ENCODE peak calls at places on chromosome X, in seven cellular contexts. X, I, T, C, M, H and F are unnamed samples.

GRCh38 chrX:65034641-65035450 is 58.6 kb upstream of the ZC4H2 start:
- DNase-seq in X (peak; percentile 78), I (no peak), T (peak; percentile 84), C (peak; percentile 90), M (peak; percentile 83), H (peak; percentile 64), F (peak; percentile 57)

GRCh38 chrX:52082578-52082977 is 13.6 kb upstream of the MAGED4B start:
- DNase-seq in X (no peak), I (no peak), T (no peak), C (no peak), M (no peak), H (peak; percentile 59), F (peak; percentile 19)

GRCh38 chrX:65586491-65586890 is 51.9 kb upstream of the LAS1L start:
- DNase-seq in X (no peak), I (no peak), T (no peak), C (no peak), M (no peak), H (peak; percentile 21), F (peak; percentile 59)

GRCh38 chrX:135330709-135331108 is 21.4 kb downstream of the ETDC start:
- DNase-seq in X (no peak), I (no peak), T (no peak), C (no peak), M (no peak), H (no peak), F (no peak)

GRCh38 chrX:3393168-3393567 is 46.7 kb upstream of the MXRA5 start:
- DNase-seq in X (no peak), I (no peak), T (no peak), C (no peak), M (no peak), H (no peak), F (no peak)

GRCh38 chrX:11349661-11350337 is 56.6 kb downstream of the AMELX start:
- DNase-seq in X (no peak), I (no peak), T (no peak), C (no peak), M (no peak), H (no peak), F (no peak)

GRCh38 chrX:108811891-108812290 is 75.5 kb upstream of the IRS4 start:
- DNase-seq in X (no peak), I (no peak), T (no peak), C (no peak), M (no peak), H (no peak), F (no peak)

GRCh38 chrX:104566921-104567501 is 1.0 kb downstream of the IL1RAPL2 start:
- DNase-seq in X (no peak), I (no peak), T (no peak), C (no peak), M (no peak), H (no peak), F (peak; percentile 2)

GRCh38 chrX:15745179-15745578 is 7.1 kb downstream of the CA5B start:
- DNase-seq in X (peak; percentile 67), I (no peak), T (no peak), C (no peak), M (no peak), H (no peak), F (peak; percentile 21)

GRCh38 chrX:91081873-91082272 is 352.8 kb upstream of the PABPC5 start:
- DNase-seq in X (no peak), I (no peak), T (no peak), C (no peak), M (no peak), H (no peak), F (no peak)
- TF ChIP-seq CTCF in X (no peak), I (no peak), T (no peak), C (no peak), M (no peak), H (no peak), F (no peak)

GRCh38 chrX:56763556-56764152 is 34.6 kb downstream of the NBDY start:
- DNase-seq in X (no peak), I (no peak), T (peak; percentile 84), C (peak; percentile 92), M (no peak), H (no peak), F (no peak)
- TF ChIP-seq CTCF in X (no peak), I (no peak), T (peak; percentile 55), C (no peak), M (no peak), H (no peak), F (no peak)

DNA sequence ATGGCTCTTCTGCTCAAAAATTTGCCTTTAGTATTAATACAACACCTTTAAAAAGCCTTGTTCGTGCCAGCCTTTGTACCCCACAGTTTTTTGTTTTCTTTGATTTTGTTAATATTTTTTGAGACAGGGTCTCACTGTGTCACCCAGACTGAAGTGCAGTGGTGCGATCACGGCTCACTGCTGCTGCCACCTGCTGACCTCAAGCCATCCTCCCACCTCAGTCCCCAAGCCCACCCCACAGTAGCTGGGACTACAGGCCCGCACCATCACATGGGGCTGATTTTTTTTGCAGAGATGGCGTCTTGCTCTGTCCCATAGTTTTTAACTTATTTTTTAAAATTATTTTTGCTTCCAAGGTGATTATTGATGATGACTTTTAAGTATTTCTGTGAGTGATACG is 134.0 kb downstream of the HTR2C start:
- DNase-seq in X (no peak), I (no peak), T (no peak), C (no peak), M (no peak), H (no peak), F (no peak)
- TF ChIP-seq CTCF in X (no peak), I (peak; percentile 63), T (no peak), C (no peak), M (peak; percentile 25), H (peak; percentile 37), F (peak; percentile 8)

DNA sequence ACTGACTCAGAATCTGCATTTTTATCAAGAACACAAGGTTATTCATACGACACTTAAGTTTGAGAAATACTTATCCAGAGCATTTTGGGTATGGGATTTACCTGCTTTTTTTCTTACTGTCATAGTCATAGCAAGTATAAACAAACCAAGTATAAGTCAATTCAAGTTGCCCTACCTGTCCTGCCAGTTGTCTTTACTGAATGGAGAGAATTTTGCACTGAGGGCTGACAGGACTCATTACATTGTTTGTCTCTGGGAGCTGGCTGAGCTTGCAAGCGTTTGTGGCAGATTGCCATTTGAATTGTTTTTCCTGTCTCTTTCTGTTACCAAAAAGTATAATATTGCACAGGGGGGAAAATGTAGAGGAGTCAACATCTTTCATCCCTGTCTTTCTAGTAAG is 278.9 kb upstream of the MAGEC2 start:
- DNase-seq in X (no peak), I (no peak), T (no peak), C (no peak), M (no peak), H (no peak), F (no peak)
- TF ChIP-seq CTCF in X (no peak), I (no peak), T (no peak), C (no peak), M (no peak), H (no peak), F (no peak)

DNA sequence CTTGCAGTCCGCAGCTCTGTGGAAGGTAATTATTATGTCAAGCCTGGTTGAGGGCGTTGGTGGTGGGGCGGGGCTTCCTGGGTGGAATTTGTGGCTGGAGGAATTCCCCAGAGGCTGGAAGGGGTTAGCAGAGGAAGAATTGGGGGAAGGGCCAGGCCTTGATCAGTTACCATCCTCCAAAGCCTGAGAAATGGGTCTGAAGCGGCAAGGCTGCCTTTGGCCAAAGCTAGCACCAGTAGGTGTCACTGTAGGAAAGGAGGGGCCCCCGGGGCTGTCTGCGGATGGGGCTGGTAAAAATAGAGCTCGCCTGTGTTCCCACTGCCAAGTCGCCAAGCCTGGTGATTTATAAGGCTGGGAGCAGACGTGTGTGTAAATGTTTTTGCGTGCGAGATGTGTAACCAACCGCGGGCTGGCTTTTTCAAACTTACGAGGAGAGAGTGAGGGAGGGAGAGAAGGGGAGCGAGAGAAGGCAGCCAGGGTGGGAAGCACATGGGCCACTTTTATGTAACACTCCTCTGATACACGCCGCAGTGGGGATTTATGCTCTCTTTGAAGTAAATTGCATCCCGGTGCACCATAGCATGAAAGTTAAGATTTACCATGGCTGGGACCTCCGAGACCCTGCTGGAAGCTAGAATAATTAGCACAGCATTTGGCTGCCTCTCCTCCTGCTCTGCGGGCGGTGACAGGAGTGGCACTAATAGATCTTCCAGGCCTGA is 366.9 kb downstream of the BCOR start:
- DNase-seq in X (peak; percentile 89), I (no peak), T (peak; percentile 78), C (peak; percentile 94), M (peak; percentile 67), H (peak; percentile 68), F (peak; percentile 64)
- TF ChIP-seq CTCF in X (peak; percentile 59), I (peak; percentile 81), T (peak; percentile 51), C (peak; percentile 21), M (no peak), H (peak; percentile 76), F (peak; percentile 56)

GRCh38 chrX:43559643-43560042 is 96.5 kb upstream of the MAOA start:
- DNase-seq in X (peak; percentile 59), I (peak; percentile 4), T (peak; percentile 39), C (peak; percentile 66), M (peak; percentile 3), H (no peak), F (peak; percentile 7)
- TF ChIP-seq CTCF in X (peak; percentile 56), I (peak; percentile 61), T (peak; percentile 61), C (peak; percentile 58), M (no peak), H (peak; percentile 40), F (peak; percentile 15)

DNA sequence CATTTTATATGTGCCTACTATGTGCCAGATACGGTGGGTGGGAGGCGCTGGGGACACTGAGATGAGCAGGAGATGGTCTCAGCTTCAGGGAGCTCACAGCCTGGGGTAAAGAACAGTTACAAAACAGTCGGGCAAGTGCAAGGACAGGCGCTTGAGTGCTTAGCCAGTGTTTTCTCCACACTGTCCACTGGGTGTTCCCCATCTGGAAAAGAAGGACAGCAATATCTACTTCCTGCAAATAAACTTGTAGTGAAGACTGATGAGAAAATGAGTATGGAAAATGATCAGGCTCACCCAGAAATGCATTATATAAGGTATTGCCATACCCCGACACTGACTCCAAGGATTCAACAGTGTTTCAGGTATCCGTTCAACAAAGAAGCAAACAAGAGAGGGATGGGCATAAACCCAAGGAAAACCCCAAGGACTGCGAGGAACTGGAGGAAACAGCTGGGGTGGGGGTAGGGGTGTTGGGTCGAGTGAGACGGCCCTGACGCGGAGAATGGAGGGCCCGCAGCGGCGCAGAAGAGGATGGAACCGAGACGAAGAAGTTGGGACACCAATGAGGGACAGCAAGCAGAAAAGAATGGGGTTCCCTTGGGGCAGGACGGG is 805 bp downstream of the TMEM185A start:
- DNase-seq in X (peak; percentile 53), I (no peak), T (no peak), C (no peak), M (no peak), H (peak; percentile 52), F (peak; percentile 33)
- TF ChIP-seq CTCF in X (peak; percentile 37), I (no peak), T (no peak), C (no peak), M (no peak), H (peak; percentile 35), F (peak; percentile 19)

DNA sequence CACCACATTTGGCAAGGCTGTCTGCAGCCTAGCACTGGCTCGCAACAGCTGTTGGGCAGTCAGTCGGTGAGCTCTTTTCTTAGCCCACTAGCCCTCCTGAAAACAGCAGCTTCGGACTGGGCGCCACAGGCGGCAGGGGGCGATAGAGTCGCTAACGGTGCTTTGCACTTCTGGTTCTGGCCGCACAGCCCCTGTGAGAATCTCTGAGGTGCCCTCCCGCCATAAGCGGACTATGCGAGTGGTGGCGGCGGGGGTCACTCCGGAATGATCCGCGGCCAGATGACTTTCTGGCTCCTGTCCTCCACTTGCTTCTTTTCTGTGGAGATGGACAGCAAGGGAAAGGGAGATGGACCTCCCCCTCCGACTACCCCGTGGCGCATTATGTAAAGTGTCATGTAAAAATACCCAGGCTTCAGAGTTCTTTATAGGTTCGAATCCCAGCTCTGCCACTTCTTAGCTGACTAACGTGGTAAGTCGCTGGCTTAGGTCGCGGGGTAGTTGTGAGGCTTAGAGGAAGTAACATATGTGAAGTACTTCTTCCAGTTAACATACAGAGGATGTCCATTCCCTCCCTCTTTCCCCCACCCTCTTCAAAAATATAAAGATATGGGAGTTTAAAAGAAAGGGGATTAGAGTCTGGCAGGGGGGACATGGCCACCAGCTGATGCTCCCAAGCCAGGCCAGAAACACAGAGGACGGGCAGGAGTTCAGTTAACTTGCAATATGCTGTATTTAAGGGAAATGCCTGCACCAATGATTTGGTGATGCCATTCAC is 11.0 kb downstream of the ARHGAP36 start:
- DNase-seq in X (peak; percentile 34), I (no peak), T (no peak), C (no peak), M (peak; percentile 26), H (no peak), F (peak; percentile 12)
- TF ChIP-seq CTCF in X (peak; percentile 54), I (peak; percentile 55), T (no peak), C (no peak), M (no peak), H (peak; percentile 38), F (peak; percentile 9)